ENCODE peak calls at places on chromosome 18, in four cellular contexts. T is H1, J is HL-60, R is HepG2. E is an unnamed sample.
A peak's percentile ranks its signal among the peaks of the same experiment; 100 is the strongest.

GRCh38 chr18:54964741-54965140 is 5.5 kb upstream of the CCDC68 start:
- DNase-seq in T (no peak), J (no peak), R (no peak), E (no peak)

GRCh38 chr18:35927431-35927830 is 45.0 kb upstream of the RMP24 start:
- DNase-seq in T (no peak), J (no peak), R (no peak), E (no peak)

GRCh38 chr18:75638597-75639467 is 211.3 kb upstream of the SMIM21 start:
- DNase-seq in T (peak; percentile 21), J (peak; percentile 28), R (no peak), E (no peak)

GRCh38 chr18:33839452-33840225 is 261.6 kb downstream of the ASXL3 start:
- DNase-seq in T (no peak), J (no peak), R (peak; percentile 55), E (no peak)

GRCh38 chr18:44594779-44595467 is 85.8 kb upstream of the SETBP1 start:
- DNase-seq in T (no peak), J (no peak), R (no peak), E (no peak)

GRCh38 chr18:9803698-9804516 is 81.9 kb upstream of the TXNDC2 start:
- DNase-seq in T (no peak), J (no peak), R (no peak), E (no peak)

GRCh38 chr18:23784811-23785245 is 95.6 kb downstream of the LAMA3 start:
- DNase-seq in T (peak; percentile 10), J (no peak), R (no peak), E (no peak)

GRCh38 chr18:74947417-74947816 is 261.5 kb downstream of the PTGR3 start:
- DNase-seq in T (no peak), J (no peak), R (no peak), E (no peak)

GRCh38 chr18:6219116-6219717 is 195.5 kb downstream of the L3MBTL4 start:
- DNase-seq in T (peak; percentile 15), J (no peak), R (peak; percentile 24), E (no peak)

GRCh38 chr18:26747131-26747475 is 118.4 kb downstream of the AQP4 start:
- DNase-seq in T (no peak), J (no peak), R (no peak), E (no peak)

GRCh38 chr18:10271481-10271880 is 183.0 kb upstream of the APCDD1 start:
- DNase-seq in T (no peak), J (no peak), R (no peak), E (no peak)

GRCh38 chr18:36697905-36698304 is 130.9 kb downstream of the TPGS2 start:
- DNase-seq in T (no peak), J (no peak), R (no peak), E (no peak)

GRCh38 chr18:57029761-57030160 is 117.1 kb upstream of the BOD1L2 start:
- DNase-seq in T (no peak), J (no peak), R (peak; percentile 20), E (no peak)

GRCh38 chr18:45745817-45746461 is 22.0 kb downstream of the SLC14A1 start:
- DNase-seq in T (no peak), J (no peak), R (no peak), E (no peak)
- TF ChIP-seq GABPA in T (no peak), J (no peak), R (no peak), E (no peak)

GRCh38 chr18:62426191-62426488 is 96.7 kb upstream of the ZCCHC2 start:
- DNase-seq in T (no peak), J (no peak), R (no peak), E (no peak)
- TF ChIP-seq GABPA in T (no peak), J (no peak), R (no peak), E (no peak)

GRCh38 chr18:73852789-73853188 is 294.8 kb downstream of the FBXO15 start:
- DNase-seq in T (no peak), J (no peak), R (no peak), E (no peak)
- TF ChIP-seq GABPA in T (no peak), J (no peak), R (no peak), E (no peak)

GRCh38 chr18:32422978-32423740 is 47.5 kb downstream of the GAREM1 start:
- DNase-seq in T (no peak), J (no peak), R (no peak), E (no peak)
- TF ChIP-seq GABPA in T (no peak), J (no peak), R (no peak), E (no peak)

GRCh38 chr18:42028232-42028832 is 73.3 kb downstream of the PIK3C3 start:
- DNase-seq in T (no peak), J (no peak), R (peak; percentile 12), E (no peak)
- TF ChIP-seq GABPA in T (no peak), J (no peak), R (no peak), E (no peak)

DNA sequence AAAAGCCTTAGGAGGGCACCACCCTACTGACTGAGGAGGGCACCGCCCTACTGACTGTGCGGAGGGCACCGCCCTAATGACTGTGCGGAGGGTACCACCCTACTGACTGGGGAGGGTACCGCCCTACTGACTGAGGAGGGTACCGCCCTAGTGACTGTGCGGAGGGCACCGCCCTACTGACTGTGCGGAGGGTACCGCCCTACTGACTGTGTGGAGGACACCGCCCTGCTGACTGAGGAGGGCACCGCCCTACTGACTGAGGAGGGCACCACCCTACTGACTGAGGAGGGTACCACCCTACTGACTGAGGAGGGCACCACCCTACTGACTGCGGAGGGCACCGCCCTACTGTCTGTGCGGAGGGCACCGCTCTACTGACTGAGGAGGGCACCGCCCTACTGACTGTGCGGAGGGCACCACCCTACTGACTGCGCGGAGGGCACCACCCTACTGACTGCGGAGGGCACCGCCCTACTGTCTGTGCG is 150.2 kb upstream of the NFATC1 start:
- DNase-seq in T (no peak), J (no peak), R (no peak), E (no peak)
- TF ChIP-seq GABPA in T (no peak), J (no peak), R (no peak), E (no peak)

GRCh38 chr18:73768043-73768442 is 379.6 kb downstream of the FBXO15 start:
- DNase-seq in T (no peak), J (no peak), R (no peak), E (no peak)
- TF ChIP-seq GABPA in T (no peak), J (no peak), R (no peak), E (no peak)

GRCh38 chr18:31103423-31103822 is 1.2 kb upstream of the DSC2 start:
- DNase-seq in T (no peak), J (no peak), R (no peak), E (no peak)

GRCh38 chr18:31102020-31102684 is at the start of gene DSC2:
- DNase-seq in T (no peak), J (no peak), R (peak; percentile 61), E (no peak)

GRCh38 chr18:31104444-31104843 is 2.2 kb upstream of the DSC2 start:
- DNase-seq in T (no peak), J (no peak), R (no peak), E (no peak)

GRCh38 chr18:31101148-31102019 is 837 bp downstream of the DSC2 start:
- DNase-seq in T (no peak), J (peak; percentile 33), R (peak; percentile 37), E (no peak)

GRCh38 chr18:31102941-31103340 is 720 bp upstream of the DSC2 start:
- DNase-seq in T (no peak), J (no peak), R (no peak), E (no peak)
- TF ChIP-seq GABPA in T (no peak), J (no peak), R (no peak), E (no peak)

DNA sequence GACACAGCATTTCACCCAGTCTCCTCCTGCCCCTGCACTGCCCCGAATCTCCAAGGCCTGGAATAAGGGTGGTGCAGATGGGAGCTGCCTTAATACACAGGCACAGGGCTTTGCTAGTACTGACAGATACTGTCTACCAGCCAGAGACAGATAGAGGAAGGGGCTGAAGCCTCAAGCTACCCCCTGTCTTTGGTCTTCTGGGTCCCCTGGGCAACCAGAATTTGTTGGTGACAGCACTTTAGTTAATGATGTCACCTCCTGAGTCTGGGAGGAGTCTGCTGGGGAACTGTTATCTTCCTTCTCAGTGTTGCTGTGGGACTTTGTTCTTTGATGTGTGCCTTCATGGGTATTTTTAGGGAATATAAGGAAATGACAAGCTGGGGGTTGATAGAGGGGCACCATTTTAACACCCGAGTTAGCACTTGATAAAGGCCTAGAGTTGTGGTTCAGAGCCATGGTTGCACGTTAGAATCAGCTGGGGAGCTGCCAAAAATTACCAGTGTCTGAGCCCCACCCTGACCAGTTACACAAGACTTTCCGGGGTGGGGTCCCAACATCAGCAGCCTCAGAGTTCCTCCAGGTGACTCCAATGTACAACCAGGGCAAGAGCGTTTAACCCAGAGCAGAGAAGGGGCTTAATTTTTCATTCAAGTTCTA is 136.8 kb downstream of the SMAD7 start:
- DNase-seq in T (no peak), J (peak; percentile 27), R (no peak), E (no peak)
- TF ChIP-seq GABPA in T (no peak), J (no peak), R (no peak), E (no peak)

E was measured in GM12878.